ENCODE peak calls at places on chromosomes 5 and 9, in four cellular contexts. One of them, this sample, is unnamed.

GRCh38 chr9:95819636-95820035 is 55.9 kb upstream of the ERCC6L2 start:
- DNase-seq in endothelial cell: peak
- DNase-seq in HFFc6: no peak
- DNase-seq in stimulated activated CD4-positive, alpha-beta T cell treated with anti-CD3 and anti-CD28 coated beads, Interleukin-4, amount 100 ng/mL, for 1 hour: no peak
- DNase-seq in this sample: no peak

GRCh38 chr9:91761362-91761761 is 188.7 kb downstream of the ROR2 start:
- DNase-seq in endothelial cell: no peak
- DNase-seq in HFFc6: no peak
- DNase-seq in stimulated activated CD4-positive, alpha-beta T cell treated with anti-CD3 and anti-CD28 coated beads, Interleukin-4, amount 100 ng/mL, for 1 hour: no peak
- DNase-seq in this sample: no peak

GRCh38 chr9:60545346-60546315 is 368.6 kb upstream of the SPATA31A5 start:
- DNase-seq in endothelial cell: no peak
- DNase-seq in HFFc6: no peak
- DNase-seq in stimulated activated CD4-positive, alpha-beta T cell treated with anti-CD3 and anti-CD28 coated beads, Interleukin-4, amount 100 ng/mL, for 1 hour: no peak
- DNase-seq in this sample: no peak

GRCh38 chr5:81579525-81579924 is 171.4 kb downstream of the SSBP2 start:
- DNase-seq in endothelial cell: no peak
- DNase-seq in HFFc6: no peak
- DNase-seq in stimulated activated CD4-positive, alpha-beta T cell treated with anti-CD3 and anti-CD28 coated beads, Interleukin-4, amount 100 ng/mL, for 1 hour: no peak
- DNase-seq in this sample: peak

GRCh38 chr9:33475357-33475756 is 1.6 kb upstream of the NOL6 start:
- DNase-seq in endothelial cell: no peak
- DNase-seq in HFFc6: no peak
- DNase-seq in stimulated activated CD4-positive, alpha-beta T cell treated with anti-CD3 and anti-CD28 coated beads, Interleukin-4, amount 100 ng/mL, for 1 hour: no peak
- DNase-seq in this sample: no peak

GRCh38 chr9:618478-618877 is 223.0 kb upstream of the DMRT1 start:
- DNase-seq in endothelial cell: no peak
- DNase-seq in HFFc6: no peak
- DNase-seq in stimulated activated CD4-positive, alpha-beta T cell treated with anti-CD3 and anti-CD28 coated beads, Interleukin-4, amount 100 ng/mL, for 1 hour: no peak
- DNase-seq in this sample: no peak

GRCh38 chr9:125509476-125509875 is 197.5 kb downstream of the MAPKAP1 start:
- DNase-seq in endothelial cell: no peak
- DNase-seq in HFFc6: peak
- DNase-seq in stimulated activated CD4-positive, alpha-beta T cell treated with anti-CD3 and anti-CD28 coated beads, Interleukin-4, amount 100 ng/mL, for 1 hour: no peak
- DNase-seq in this sample: no peak

GRCh38 chr5:130687085-130687733 is 477.8 kb downstream of the HINT1 start:
- DNase-seq in endothelial cell: no peak
- DNase-seq in HFFc6: no peak
- DNase-seq in stimulated activated CD4-positive, alpha-beta T cell treated with anti-CD3 and anti-CD28 coated beads, Interleukin-4, amount 100 ng/mL, for 1 hour: no peak
- DNase-seq in this sample: no peak

GRCh38 chr9:130869250-130869649 is 27.4 kb downstream of the QRFP start:
- DNase-seq in endothelial cell: no peak
- DNase-seq in HFFc6: no peak
- DNase-seq in stimulated activated CD4-positive, alpha-beta T cell treated with anti-CD3 and anti-CD28 coated beads, Interleukin-4, amount 100 ng/mL, for 1 hour: no peak
- DNase-seq in this sample: no peak

GRCh38 chr9:36986548-36987408 is 47.3 kb downstream of the PAX5 start:
- DNase-seq in endothelial cell: no peak
- DNase-seq in HFFc6: no peak
- DNase-seq in stimulated activated CD4-positive, alpha-beta T cell treated with anti-CD3 and anti-CD28 coated beads, Interleukin-4, amount 100 ng/mL, for 1 hour: no peak
- DNase-seq in this sample: no peak

GRCh38 chr5:34534237-34535108 is 121.7 kb upstream of the RAI14 start:
- DNase-seq in endothelial cell: no peak
- DNase-seq in HFFc6: peak
- DNase-seq in stimulated activated CD4-positive, alpha-beta T cell treated with anti-CD3 and anti-CD28 coated beads, Interleukin-4, amount 100 ng/mL, for 1 hour: no peak
- DNase-seq in this sample: no peak

This sample was measured in cerebellar cortex.